ENCODE peak calls at places on chromosome 17, in ten cellular contexts. U is activated CD4-positive, alpha-beta memory T cell treated with anti-CD3 and anti-CD28 coated beads, Interleukin-2, amount 10 ng/mL, durations not matched to agents 7 days and 5 days; P is activated naive CD4-positive, alpha-beta T cell; C is BJ; H is ELR; N is ACHN; A is fibroblast of lung; J is vagina; O is ovary; X is neural progenitor cell. R is an unnamed sample.
A peak's percentile ranks its signal among the peaks of the same experiment; 100 is the strongest.

GRCh38 chr17:39736319-39737165 is 1.2 kb upstream of the GRB7 start:
- DNase-seq in U (no peak), P (no peak), C (no peak), H (peak; percentile 55), N (no peak), A (no peak), J (no peak), O (no peak), X (no peak), R (no peak)

GRCh38 chr17:7803981-7804380 is 30.0 kb upstream of the KDM6B start:
- DNase-seq in U (no peak), P (no peak), C (no peak), H (no peak), N (no peak), A (no peak), J (no peak), O (no peak), X (no peak), R (no peak)

GRCh38 chr17:49210158-49211029 is at the start of the genes ABI3 and GNGT2:
- DNase-seq in U (peak; percentile 74), P (peak; percentile 25), C (no peak), H (peak; percentile 94), N (no peak), A (peak; percentile 57), J (no peak), O (no peak), X (no peak), R (peak; percentile 23)

GRCh38 chr17:72554508-72554907 is 433.7 kb downstream of the SOX9 start:
- DNase-seq in U (no peak), P (no peak), C (no peak), H (no peak), N (no peak), A (no peak), J (no peak), O (no peak), X (no peak), R (no peak)

GRCh38 chr17:71505200-71505599 is 615.6 kb upstream of the SOX9 start:
- DNase-seq in U (no peak), P (no peak), C (peak; percentile 26), H (peak; percentile 55), N (no peak), A (peak; percentile 85), J (no peak), O (no peak), X (no peak), R (no peak)

GRCh38 chr17:59277031-59277430 is 54.4 kb upstream of the YPEL2 start:
- DNase-seq in U (no peak), P (no peak), C (no peak), H (no peak), N (no peak), A (no peak), J (no peak), O (no peak), X (no peak), R (no peak)

GRCh38 chr17:2023692-2024571 is 1.2 kb downstream of the RTN4RL1 start:
- DNase-seq in U (peak; percentile 29), P (no peak), C (no peak), H (peak; percentile 47), N (no peak), A (peak; percentile 33), J (no peak), O (peak; percentile 64), X (peak; percentile 99), R (peak; percentile 86)

GRCh38 chr17:28370035-28370743 is at the start of gene VTN:
- DNase-seq in U (no peak), P (no peak), C (no peak), H (peak; percentile 43), N (peak; percentile 83), A (peak; percentile 26), J (no peak), O (no peak), X (peak; percentile 84), R (peak; percentile 56)

GRCh38 chr17:39027037-39027436 is 59.8 kb upstream of the FBXO47 start:
- DNase-seq in U (no peak), P (no peak), C (no peak), H (peak; percentile 19), N (peak; percentile 7), A (peak; percentile 27), J (no peak), O (peak; percentile 55), X (peak; percentile 66), R (peak; percentile 72)

GRCh38 chr17:77735051-77735340 is 223.5 kb upstream of the TNRC6C start:
- DNase-seq in U (no peak), P (no peak), C (no peak), H (no peak), N (no peak), A (no peak), J (peak; percentile 89), O (no peak), X (no peak), R (no peak)

GRCh38 chr17:44557653-44558285 is 485 bp downstream of the FZD2 start:
- DNase-seq in U (peak; percentile 31), P (no peak), C (no peak), H (peak; percentile 83), N (peak; percentile 68), A (peak; percentile 78), J (no peak), O (peak; percentile 31), X (peak; percentile 79), R (peak; percentile 62)

GRCh38 chr17:199195-199604 is 17.8 kb upstream of the DOC2B start:
- DNase-seq in U (no peak), P (no peak), C (no peak), H (no peak), N (no peak), A (peak; percentile 35), J (no peak), O (no peak), X (no peak), R (no peak)

GRCh38 chr17:37802712-37803416 is 58.0 kb upstream of the HNF1B start:
- DNase-seq in U (no peak), P (no peak), C (peak; percentile 39), H (no peak), N (no peak), A (peak; percentile 85), J (no peak), O (no peak), X (no peak), R (no peak)

GRCh38 chr17:58534901-58535421 is 20.5 kb upstream of the MTMR4 start:
- DNase-seq in U (no peak), P (no peak), C (no peak), H (peak; percentile 90), N (peak; percentile 38), A (peak; percentile 57), J (no peak), O (no peak), X (no peak), R (no peak)

GRCh38 chr17:18904482-18904881 is 46.6 kb downstream of the PRPSAP2 start:
- DNase-seq in U (no peak), P (no peak), C (no peak), H (no peak), N (no peak), A (no peak), J (no peak), O (no peak), X (no peak), R (no peak)

GRCh38 chr17:28738680-28739384 is 5.0 kb upstream of the TRAF4 start:
- DNase-seq in U (no peak), P (no peak), C (no peak), H (no peak), N (no peak), A (no peak), J (no peak), O (no peak), X (no peak), R (no peak)

GRCh38 chr17:29154516-29155234 is 25.5 kb downstream of the MYO18A start:
- DNase-seq in U (peak; percentile 35), P (no peak), C (no peak), H (peak; percentile 38), N (no peak), A (no peak), J (no peak), O (no peak), X (no peak), R (no peak)

GRCh38 chr17:36197389-36197708 is 791 bp upstream of the CCL3L1 start:
- DNase-seq in U (no peak), P (no peak), C (no peak), H (no peak), N (no peak), A (no peak), J (peak; percentile 2), O (no peak), X (no peak), R (no peak)

GRCh38 chr17:66364508-66365203 is 62.2 kb downstream of the PRKCA start:
- DNase-seq in U (no peak), P (no peak), C (no peak), H (no peak), N (no peak), A (no peak), J (no peak), O (no peak), X (no peak), R (no peak)

GRCh38 chr17:81066072-81066471 is 31.1 kb downstream of the BAIAP2 start:
- DNase-seq in U (no peak), P (no peak), C (no peak), H (no peak), N (no peak), A (no peak), J (no peak), O (no peak), X (no peak), R (no peak)

GRCh38 chr17:59620518-59621259 is 994 bp downstream of the CLTC start:
- DNase-seq in U (peak; percentile 69), P (peak; percentile 7), C (no peak), H (peak; percentile 67), N (peak; percentile 61), A (peak; percentile 33), J (no peak), O (peak; percentile 21), X (peak; percentile 40), R (peak; percentile 18)

GRCh38 chr17:60388742-60389141 is 3.2 kb downstream of the USP32 start:
- DNase-seq in U (no peak), P (no peak), C (no peak), H (no peak), N (no peak), A (no peak), J (no peak), O (no peak), X (no peak), R (no peak)

GRCh38 chr17:11031787-11032186 is 193.9 kb upstream of the PIRT start:
- DNase-seq in U (no peak), P (no peak), C (no peak), H (no peak), N (no peak), A (no peak), J (no peak), O (no peak), X (peak; percentile 45), R (peak; percentile 30)

GRCh38 chr17:73511716-73512115 is 132.5 kb downstream of the SDK2 start:
- DNase-seq in U (no peak), P (no peak), C (no peak), H (no peak), N (no peak), A (no peak), J (no peak), O (no peak), X (no peak), R (no peak)

GRCh38 chr17:8846768-8847211 is 20.7 kb downstream of the PIK3R6 start:
- DNase-seq in U (no peak), P (no peak), C (no peak), H (peak; percentile 49), N (peak; percentile 10), A (peak; percentile 56), J (no peak), O (no peak), X (peak; percentile 55), R (no peak)

GRCh38 chr17:34499576-34499975 is 79.8 kb upstream of the TMEM132E start:
- DNase-seq in U (peak; percentile 21), P (no peak), C (no peak), H (peak; percentile 21), N (peak; percentile 43), A (peak; percentile 13), J (no peak), O (no peak), X (peak; percentile 86), R (peak; percentile 44)

GRCh38 chr17:44878627-44879221 is 20.5 kb downstream of the EFTUD2 start:
- DNase-seq in U (no peak), P (no peak), C (no peak), H (peak; percentile 68), N (peak; percentile 51), A (peak; percentile 20), J (no peak), O (no peak), X (peak; percentile 52), R (no peak)

GRCh38 chr17:43846221-43846712 is 709 bp upstream of the CD300LG start:
- DNase-seq in U (peak; percentile 76), P (peak; percentile 63), C (no peak), H (peak; percentile 85), N (peak; percentile 85), A (peak; percentile 54), J (no peak), O (peak; percentile 68), X (peak; percentile 86), R (peak; percentile 98)